ENCODE peak calls at places on chromosomes 16 and 17, in five cellular contexts. I is MCF 10A; H is activated T-cell treated with anti-CD3 and anti-CD28 coated beads, Interleukin-2, amount 50 U/mL, for 72 hours; Z is stimulated activated CD4-positive, alpha-beta T cell treated with anti-CD3 and anti-CD28 coated beads, TNF-alpha, amount 100 ng/mL, for 24 hours; L is stomach. O is an unnamed sample.

GRCh38 chr17:10661377-10661906 is 4.3 kb upstream of the MYH3 start:
- DNase-seq in I (no peak), H (no peak), Z (no peak), L (no peak), O (no peak)

GRCh38 chr17:8494506-8495111 is 58.9 kb downstream of the NDEL1 start:
- DNase-seq in I (no peak), H (no peak), Z (no peak), L (no peak), O (no peak)

GRCh38 chr17:5780476-5780875 is 196.2 kb upstream of the NLRP1 start:
- DNase-seq in I (peak), H (no peak), Z (no peak), L (no peak), O (peak)

GRCh38 chr17:20092292-20092867 is 83.2 kb downstream of the SPECC1 start:
- DNase-seq in I (no peak), H (no peak), Z (no peak), L (no peak), O (no peak)

GRCh38 chr17:49645654-49646053 is 32.2 kb downstream of the SPOP start:
- DNase-seq in I (peak), H (no peak), Z (no peak), L (no peak), O (no peak)

GRCh38 chr16:14464796-14465195 is 165.3 kb downstream of the PARN start:
- DNase-seq in I (no peak), H (no peak), Z (no peak), L (no peak), O (peak)

GRCh38 chr17:4738136-4739121 is 1.2 kb upstream of the ZMYND15 start:
- DNase-seq in I (peak), H (no peak), Z (no peak), L (peak), O (peak)

GRCh38 chr17:28745052-28745776 is 1.4 kb downstream of the TRAF4 start:
- DNase-seq in I (peak), H (peak), Z (no peak), L (peak), O (peak)

GRCh38 chr17:77383613-77384608 is 243.1 kb downstream of the SEC14L1 start:
- DNase-seq in I (peak), H (no peak), Z (no peak), L (peak), O (peak)

GRCh38 chr17:75241996-75242460 is 19.4 kb downstream of the GGA3 start:
- DNase-seq in I (peak), H (no peak), Z (no peak), L (no peak), O (no peak)

O was measured in bronchial epithelial cell.